ENCODE peak calls at places on chromosomes 11 and 22, in five cellular contexts. G, L, E, F and C are unnamed samples.

GRCh38 chr22:46829140-46829891 is 66.9 kb downstream of the TBC1D22A start:
- DNase-seq in G (no peak), L (no peak), E (no peak), F (no peak), C (no peak)

GRCh38 chr11:133492895-133493294 is 39.4 kb downstream of the OPCML start:
- DNase-seq in G (no peak), L (no peak), E (no peak), F (no peak), C (no peak)

GRCh38 chr11:19673924-19674390 is 38.7 kb upstream of the NAV2 start:
- DNase-seq in G (no peak), L (no peak), E (no peak), F (peak; percentile 82), C (no peak)

GRCh38 chr22:34639911-34640310 is 426.0 kb upstream of the ISX start:
- DNase-seq in G (no peak), L (no peak), E (no peak), F (no peak), C (no peak)

GRCh38 chr11:118672865-118673264 is 6.6 kb downstream of the TREH start:
- DNase-seq in G (no peak), L (no peak), E (no peak), F (no peak), C (no peak)

GRCh38 chr22:36386900-36387663 is 685 bp downstream of the MYH9 start:
- DNase-seq in G (peak; percentile 28), L (peak; percentile 69), E (no peak), F (peak; percentile 50), C (peak; percentile 65)

GRCh38 chr11:131889146-131889577 is 518.7 kb downstream of the NTM start:
- DNase-seq in G (no peak), L (no peak), E (no peak), F (no peak), C (no peak)

GRCh38 chr11:71139516-71140205 is 112.7 kb downstream of the SHANK2 start:
- DNase-seq in G (no peak), L (no peak), E (no peak), F (peak; percentile 93), C (no peak)

GRCh38 chr11:71103266-71103665 is 149.1 kb downstream of the SHANK2 start:
- DNase-seq in G (no peak), L (no peak), E (no peak), F (no peak), C (no peak)

GRCh38 chr11:66969584-66970205 is 5.4 kb upstream of the C11orf86 start:
- DNase-seq in G (no peak), L (no peak), E (no peak), F (no peak), C (no peak)

GRCh38 chr11:19374189-19374588 is 133.4 kb upstream of the E2F8 start:
- DNase-seq in G (no peak), L (no peak), E (no peak), F (no peak), C (no peak)

GRCh38 chr11:71459767-71460320 is 6.8 kb downstream of the NADSYN1 start:
- DNase-seq in G (no peak), L (no peak), E (no peak), F (no peak), C (no peak)

GRCh38 chr22:42958937-42959336 is 56.0 kb downstream of the PACSIN2 start:
- DNase-seq in G (no peak), L (no peak), E (no peak), F (no peak), C (no peak)

GRCh38 chr22:35301370-35301874 is 1.7 kb downstream of the TOM1 start:
- DNase-seq in G (no peak), L (no peak), E (no peak), F (no peak), C (no peak)

GRCh38 chr11:129643031-129643721 is 172.5 kb upstream of the TMEM45B start:
- DNase-seq in G (no peak), L (no peak), E (no peak), F (no peak), C (no peak)

GRCh38 chr22:39384750-39385480 is 14.7 kb upstream of the TAB1 start:
- DNase-seq in G (peak; percentile 72), L (no peak), E (no peak), F (peak; percentile 46), C (peak; percentile 47)

GRCh38 chr11:19714387-19715363 is 2.0 kb downstream of the NAV2 start:
- DNase-seq in G (peak; percentile 47), L (no peak), E (no peak), F (peak; percentile 50), C (no peak)

GRCh38 chr11:67032830-67033555 is 10.1 kb downstream of the SYT12 start:
- DNase-seq in G (no peak), L (no peak), E (no peak), F (peak; percentile 53), C (no peak)

GRCh38 chr11:23797624-23798419 is 699.0 kb upstream of the LUZP2 start:
- DNase-seq in G (no peak), L (no peak), E (no peak), F (no peak), C (no peak)

GRCh38 chr22:32206774-32207758 is 2.2 kb upstream of the RFPL2 start:
- DNase-seq in G (peak; percentile 61), L (no peak), E (no peak), F (peak; percentile 33), C (no peak)

GRCh38 chr22:32702421-32702820 is 99.1 kb upstream of the TIMP3 start:
- DNase-seq in G (no peak), L (no peak), E (no peak), F (no peak), C (no peak)

GRCh38 chr11:33682446-33682845 is 18.2 kb downstream of the C11orf91 start:
- DNase-seq in G (no peak), L (no peak), E (no peak), F (no peak), C (no peak)

GRCh38 chr22:45164217-45165123 is 745 bp downstream of the NUP50 start:
- DNase-seq in G (peak; percentile 36), L (peak; percentile 72), E (no peak), F (peak; percentile 17), C (peak; percentile 53)